ENCODE peak calls at places on chromosomes 2 and 18, in six cellular contexts. One of them, this sample, is unnamed.

GRCh38 chr2:144389151-144389929 is 130.6 kb downstream of the ZEB2 start:
- DNase-seq in EL: no peak
- DNase-seq in hypothalamus: no peak
- DNase-seq in stimulated activated CD8-positive, alpha-beta memory T cell treated with anti-CD3 and anti-CD28 coated beads, Interleukin-15, amount 100 ng/mL, for 4 hours: no peak
- DNase-seq in activated T-cell treated with anti-CD3 and anti-CD28 coated beads, Interleukin-2, amount 50 U/mL, for 72 hours: no peak
- DNase-seq in RPMI8226: no peak
- DNase-seq in this sample: no peak

GRCh38 chr18:10851824-10852225 is 297.5 kb downstream of the PIEZO2 start:
- DNase-seq in EL: peak
- DNase-seq in hypothalamus: no peak
- DNase-seq in stimulated activated CD8-positive, alpha-beta memory T cell treated with anti-CD3 and anti-CD28 coated beads, Interleukin-15, amount 100 ng/mL, for 4 hours: no peak
- DNase-seq in activated T-cell treated with anti-CD3 and anti-CD28 coated beads, Interleukin-2, amount 50 U/mL, for 72 hours: no peak
- DNase-seq in RPMI8226: peak
- DNase-seq in this sample: no peak

GRCh38 chr2:119024152-119024551 is 82.2 kb downstream of the MARCO start:
- DNase-seq in EL: no peak
- DNase-seq in hypothalamus: no peak
- DNase-seq in stimulated activated CD8-positive, alpha-beta memory T cell treated with anti-CD3 and anti-CD28 coated beads, Interleukin-15, amount 100 ng/mL, for 4 hours: no peak
- DNase-seq in activated T-cell treated with anti-CD3 and anti-CD28 coated beads, Interleukin-2, amount 50 U/mL, for 72 hours: no peak
- DNase-seq in RPMI8226: no peak
- DNase-seq in this sample: no peak

GRCh38 chr2:174336403-174337336 is 1.9 kb downstream of the SP9 start:
- DNase-seq in EL: peak
- DNase-seq in hypothalamus: no peak
- DNase-seq in stimulated activated CD8-positive, alpha-beta memory T cell treated with anti-CD3 and anti-CD28 coated beads, Interleukin-15, amount 100 ng/mL, for 4 hours: no peak
- DNase-seq in activated T-cell treated with anti-CD3 and anti-CD28 coated beads, Interleukin-2, amount 50 U/mL, for 72 hours: peak
- DNase-seq in RPMI8226: peak
- DNase-seq in this sample: peak

GRCh38 chr2:189014426-189015138 is 40.4 kb downstream of the COL3A1 start:
- DNase-seq in EL: no peak
- DNase-seq in hypothalamus: no peak
- DNase-seq in stimulated activated CD8-positive, alpha-beta memory T cell treated with anti-CD3 and anti-CD28 coated beads, Interleukin-15, amount 100 ng/mL, for 4 hours: no peak
- DNase-seq in activated T-cell treated with anti-CD3 and anti-CD28 coated beads, Interleukin-2, amount 50 U/mL, for 72 hours: no peak
- DNase-seq in RPMI8226: no peak
- DNase-seq in this sample: no peak

GRCh38 chr2:45009928-45010705 is 865 bp upstream of the SIX2 start:
- DNase-seq in EL: peak
- DNase-seq in hypothalamus: no peak
- DNase-seq in stimulated activated CD8-positive, alpha-beta memory T cell treated with anti-CD3 and anti-CD28 coated beads, Interleukin-15, amount 100 ng/mL, for 4 hours: no peak
- DNase-seq in activated T-cell treated with anti-CD3 and anti-CD28 coated beads, Interleukin-2, amount 50 U/mL, for 72 hours: no peak
- DNase-seq in RPMI8226: no peak
- DNase-seq in this sample: no peak

GRCh38 chr18:23862071-23862470 is 152.5 kb upstream of the TTC39C start:
- DNase-seq in EL: peak
- DNase-seq in hypothalamus: no peak
- DNase-seq in stimulated activated CD8-positive, alpha-beta memory T cell treated with anti-CD3 and anti-CD28 coated beads, Interleukin-15, amount 100 ng/mL, for 4 hours: no peak
- DNase-seq in activated T-cell treated with anti-CD3 and anti-CD28 coated beads, Interleukin-2, amount 50 U/mL, for 72 hours: no peak
- DNase-seq in RPMI8226: no peak
- DNase-seq in this sample: no peak

GRCh38 chr2:26245810-26246209 is 1.1 kb downstream of the HADHB start:
- DNase-seq in EL: peak
- DNase-seq in hypothalamus: no peak
- DNase-seq in stimulated activated CD8-positive, alpha-beta memory T cell treated with anti-CD3 and anti-CD28 coated beads, Interleukin-15, amount 100 ng/mL, for 4 hours: no peak
- DNase-seq in activated T-cell treated with anti-CD3 and anti-CD28 coated beads, Interleukin-2, amount 50 U/mL, for 72 hours: peak
- DNase-seq in RPMI8226: peak
- DNase-seq in this sample: no peak

GRCh38 chr2:210540471-210541257 is 15.7 kb upstream of the CPS1 start:
- DNase-seq in EL: no peak
- DNase-seq in hypothalamus: no peak
- DNase-seq in stimulated activated CD8-positive, alpha-beta memory T cell treated with anti-CD3 and anti-CD28 coated beads, Interleukin-15, amount 100 ng/mL, for 4 hours: no peak
- DNase-seq in activated T-cell treated with anti-CD3 and anti-CD28 coated beads, Interleukin-2, amount 50 U/mL, for 72 hours: no peak
- DNase-seq in RPMI8226: no peak
- DNase-seq in this sample: no peak

GRCh38 chr2:172308253-172308935 is 119.0 kb upstream of the ITGA6 start:
- DNase-seq in EL: no peak
- DNase-seq in hypothalamus: no peak
- DNase-seq in stimulated activated CD8-positive, alpha-beta memory T cell treated with anti-CD3 and anti-CD28 coated beads, Interleukin-15, amount 100 ng/mL, for 4 hours: no peak
- DNase-seq in activated T-cell treated with anti-CD3 and anti-CD28 coated beads, Interleukin-2, amount 50 U/mL, for 72 hours: no peak
- DNase-seq in RPMI8226: no peak
- DNase-seq in this sample: no peak

GRCh38 chr2:215607790-215608189 is 171.9 kb upstream of the FN1 start:
- DNase-seq in EL: peak
- DNase-seq in hypothalamus: no peak
- DNase-seq in stimulated activated CD8-positive, alpha-beta memory T cell treated with anti-CD3 and anti-CD28 coated beads, Interleukin-15, amount 100 ng/mL, for 4 hours: no peak
- DNase-seq in activated T-cell treated with anti-CD3 and anti-CD28 coated beads, Interleukin-2, amount 50 U/mL, for 72 hours: no peak
- DNase-seq in RPMI8226: no peak
- DNase-seq in this sample: no peak